ENCODE peak calls at places on chromosome 9, in seven cellular contexts. E is hippocampal formation, F is HS-5, N is left ventricle myocardium superior, S is frontal cortex, C is Ammon's horn, W is Kasumi-1. V is an unnamed sample.

GRCh38 chr9:2985343-2985742 is 141.4 kb upstream of the PUM3 start:
- DNase-seq in E (no peak), C (no peak), W (no peak), N (no peak), F (no peak), S (no peak), V (no peak)

GRCh38 chr9:35952526-35953191 is 5.3 kb downstream of the OR2S2 start:
- DNase-seq in C (no peak), S (no peak), N (no peak), E (no peak), F (no peak), W (no peak), V (no peak)

GRCh38 chr9:37269221-37269620 is 148.8 kb downstream of the ZCCHC7 start:
- DNase-seq in N (no peak), W (no peak), E (no peak), F (no peak), S (no peak), C (no peak), V (no peak)

GRCh38 chr9:95104088-95104960 is 213.2 kb downstream of the FANCC start:
- DNase-seq in E (no peak), N (peak), W (no peak), C (no peak), F (no peak), S (no peak), V (no peak)

GRCh38 chr9:4020038-4020746 is 279.7 kb downstream of the GLIS3 start:
- DNase-seq in S (no peak), F (no peak), C (no peak), E (no peak), W (no peak), N (no peak), V (no peak)

GRCh38 chr9:24516463-24516862 is 29.2 kb downstream of the IZUMO3 start:
- DNase-seq in C (no peak), N (no peak), W (no peak), F (peak), S (no peak), E (no peak), V (no peak)

GRCh38 chr9:127349483-127350127 is 47.4 kb upstream of the SLC2A8 start:
- DNase-seq in W (no peak), C (no peak), F (no peak), N (no peak), E (no peak), S (no peak), V (no peak)

GRCh38 chr9:87859786-87860185 is 22.9 kb upstream of the SPATA31E1 start:
- DNase-seq in S (no peak), E (no peak), N (no peak), C (no peak), F (no peak), W (no peak), V (no peak)

GRCh38 chr9:33151007-33151557 is 16.1 kb downstream of the B4GALT1 start:
- DNase-seq in S (no peak), W (no peak), F (peak), C (no peak), E (no peak), N (peak), V (peak)

GRCh38 chr9:95157491-95158151 is 159.9 kb downstream of the FANCC start:
- DNase-seq in S (no peak), N (no peak), C (peak), E (peak), F (no peak), W (peak), V (peak)

GRCh38 chr9:130689937-130690700 is 3.5 kb upstream of the EXOSC2 start:
- DNase-seq in W (peak), C (peak), E (peak), N (no peak), F (peak), S (no peak), V (peak)

GRCh38 chr9:96612966-96613589 is 6.6 kb downstream of the CDC14B start:
- DNase-seq in C (peak), S (no peak), N (no peak), E (no peak), W (no peak), F (no peak), V (no peak)

GRCh38 chr9:116212986-116213672 is 59.5 kb downstream of the PAPPA start:
- DNase-seq in E (no peak), F (no peak), W (no peak), N (no peak), S (no peak), C (no peak), V (no peak)

GRCh38 chr9:35555881-35556280 is 49.2 kb upstream of the TESK1 start:
- DNase-seq in W (no peak), C (no peak), S (no peak), F (no peak), E (no peak), N (no peak), V (no peak)